ENCODE peak calls at places on chromosomes 5 and 9, in eight cellular contexts. M is neuronal stem cell, J is KG1, R is amniotic epithelial cell, X is progenitor cell of endocrine pancreas, N is stromal cell of bone marrow, T is fibroblast of the aortic adventitia, H is GM12864. S is an unnamed sample.

GRCh38 chr5:67774153-67774552 is 441.4 kb upstream of the PIK3R1 start:
- DNase-seq in M (no peak), J (no peak), R (no peak), X (no peak), N (peak), T (peak), H (no peak), S (no peak)

GRCh38 chr5:145178667-145179523 is 656.2 kb downstream of the PRELID2 start:
- DNase-seq in M (peak), J (no peak), R (no peak), X (no peak), N (no peak), T (peak), H (no peak), S (no peak)

GRCh38 chr5:66814146-66814991 is 218.2 kb downstream of the MAST4 start:
- DNase-seq in M (peak), J (peak), R (peak), X (no peak), N (peak), T (peak), H (peak), S (no peak)

GRCh38 chr5:119452060-119452372 is 281 bp upstream of the HSD17B4 start:
- DNase-seq in M (no peak), J (no peak), R (no peak), X (no peak), N (no peak), T (no peak), H (no peak), S (no peak)

GRCh38 chr5:31270396-31270795 is 76.9 kb downstream of the CDH6 start:
- DNase-seq in M (peak), J (no peak), R (no peak), X (no peak), N (no peak), T (peak), H (no peak), S (no peak)

GRCh38 chr5:160887780-160888179 is 35.8 kb upstream of the ATP10B start:
- DNase-seq in M (no peak), J (no peak), R (no peak), X (no peak), N (no peak), T (no peak), H (no peak), S (no peak)

GRCh38 chr9:36276840-36277239 is 18.6 kb upstream of the GNE start:
- DNase-seq in M (no peak), J (no peak), R (peak), X (no peak), N (peak), T (peak), H (no peak), S (no peak)

GRCh38 chr9:20030221-20030620 is 241.4 kb upstream of the SLC24A2 start:
- DNase-seq in M (no peak), J (no peak), R (no peak), X (no peak), N (no peak), T (no peak), H (no peak), S (no peak)

GRCh38 chr5:55472642-55473041 is 62.1 kb downstream of the PLPP1 start:
- DNase-seq in M (no peak), J (no peak), R (no peak), X (no peak), N (no peak), T (no peak), H (no peak), S (no peak)

GRCh38 chr5:8685704-8686103 is 816.8 kb downstream of the MTRR start:
- DNase-seq in M (peak), J (no peak), R (no peak), X (no peak), N (no peak), T (peak), H (no peak), S (no peak)

GRCh38 chr5:473344-474192 is 30.6 kb downstream of the EXOC3 start:
- DNase-seq in M (peak), J (peak), R (peak), X (no peak), N (no peak), T (peak), H (no peak), S (peak)

GRCh38 chr5:76384189-76384588 is 18.9 kb upstream of the IQGAP2 start:
- DNase-seq in M (no peak), J (no peak), R (no peak), X (no peak), N (no peak), T (no peak), H (no peak), S (no peak)

GRCh38 chr5:68730220-68731010 is 363.4 kb upstream of the SLC30A5 start:
- DNase-seq in M (no peak), J (no peak), R (peak), X (no peak), N (peak), T (peak), H (no peak), S (no peak)